ENCODE peak calls at places on chromosomes 6 and 20, in five cellular contexts. One of them, this sample, is unnamed.

GRCh38 chr20:51712501-51713212 is 55.5 kb downstream of the ATP9A start:
- DNase-seq in spleen: no peak
- DNase-seq in CD8-positive, alpha-beta T cell: no peak
- DNase-seq in AG10803: peak
- DNase-seq in nephron progenitor cell: peak
- DNase-seq in this sample: no peak

GRCh38 chr20:62845818-62846527 is 15.6 kb downstream of the TCFL5 start:
- DNase-seq in spleen: no peak
- DNase-seq in nephron progenitor cell: no peak
- DNase-seq in AG10803: peak
- DNase-seq in CD8-positive, alpha-beta T cell: no peak
- DNase-seq in this sample: no peak

GRCh38 chr6:43950731-43951062 is 176.6 kb downstream of the MRPL14 start:
- DNase-seq in nephron progenitor cell: no peak
- DNase-seq in AG10803: no peak
- DNase-seq in CD8-positive, alpha-beta T cell: no peak
- DNase-seq in spleen: no peak
- DNase-seq in this sample: no peak

GRCh38 chr20:8790442-8791074 is 278.3 kb upstream of the PLCB4 start:
- DNase-seq in CD8-positive, alpha-beta T cell: no peak
- DNase-seq in nephron progenitor cell: peak
- DNase-seq in spleen: no peak
- DNase-seq in AG10803: peak
- DNase-seq in this sample: peak

GRCh38 chr6:149213829-149214228 is 103.7 kb upstream of the TAB2 start:
- DNase-seq in AG10803: no peak
- DNase-seq in nephron progenitor cell: no peak
- DNase-seq in spleen: no peak
- DNase-seq in CD8-positive, alpha-beta T cell: no peak
- DNase-seq in this sample: no peak

GRCh38 chr6:101290346-101290745 is 103.2 kb upstream of the GRIK2 start:
- DNase-seq in CD8-positive, alpha-beta T cell: no peak
- DNase-seq in AG10803: peak
- DNase-seq in spleen: no peak
- DNase-seq in nephron progenitor cell: no peak
- DNase-seq in this sample: no peak

GRCh38 chr6:2940010-2940850 is 31.1 kb downstream of the SERPINB6 start:
- DNase-seq in CD8-positive, alpha-beta T cell: peak
- DNase-seq in spleen: peak
- DNase-seq in nephron progenitor cell: no peak
- DNase-seq in AG10803: no peak
- DNase-seq in this sample: no peak

GRCh38 chr6:154907293-154907692 is 87.8 kb upstream of the TIAM2 start:
- DNase-seq in CD8-positive, alpha-beta T cell: no peak
- DNase-seq in spleen: no peak
- DNase-seq in nephron progenitor cell: no peak
- DNase-seq in AG10803: peak
- DNase-seq in this sample: no peak

GRCh38 chr6:155770856-155771255 is 315.2 kb upstream of the NOX3 start:
- DNase-seq in AG10803: no peak
- DNase-seq in CD8-positive, alpha-beta T cell: no peak
- DNase-seq in spleen: no peak
- DNase-seq in nephron progenitor cell: no peak
- DNase-seq in this sample: no peak

GRCh38 chr6:45491048-45491447 is 113.3 kb upstream of the SUPT3H start:
- DNase-seq in spleen: no peak
- DNase-seq in AG10803: no peak
- DNase-seq in CD8-positive, alpha-beta T cell: no peak
- DNase-seq in nephron progenitor cell: no peak
- DNase-seq in this sample: no peak

GRCh38 chr6:161443868-161444267 is 170.0 kb upstream of the AGPAT4 start:
- DNase-seq in nephron progenitor cell: no peak
- DNase-seq in AG10803: peak
- DNase-seq in spleen: no peak
- DNase-seq in CD8-positive, alpha-beta T cell: no peak
- DNase-seq in this sample: no peak

GRCh38 chr6:151149788-151150187 is 90.0 kb upstream of the AKAP12 start:
- DNase-seq in CD8-positive, alpha-beta T cell: no peak
- DNase-seq in AG10803: no peak
- DNase-seq in nephron progenitor cell: no peak
- DNase-seq in spleen: no peak
- DNase-seq in this sample: no peak

GRCh38 chr6:73182021-73182607 is 43.2 kb downstream of the KHDC1L start:
- DNase-seq in AG10803: no peak
- DNase-seq in CD8-positive, alpha-beta T cell: no peak
- DNase-seq in nephron progenitor cell: no peak
- DNase-seq in spleen: no peak
- DNase-seq in this sample: no peak

GRCh38 chr20:57716202-57716601 is 6.4 kb upstream of the PMEPA1 start:
- DNase-seq in CD8-positive, alpha-beta T cell: no peak
- DNase-seq in spleen: no peak
- DNase-seq in AG10803: peak
- DNase-seq in nephron progenitor cell: no peak
- DNase-seq in this sample: no peak

GRCh38 chr6:160782228-160782627 is 80.2 kb downstream of the PLG start:
- DNase-seq in CD8-positive, alpha-beta T cell: no peak
- DNase-seq in spleen: no peak
- DNase-seq in AG10803: no peak
- DNase-seq in nephron progenitor cell: no peak
- DNase-seq in this sample: no peak

GRCh38 chr20:48965189-48965910 is 43.8 kb downstream of the ARFGEF2 start:
- DNase-seq in AG10803: peak
- DNase-seq in spleen: no peak
- DNase-seq in CD8-positive, alpha-beta T cell: no peak
- DNase-seq in nephron progenitor cell: no peak
- DNase-seq in this sample: no peak

GRCh38 chr20:38167466-38167850 is 2.4 kb upstream of the TGM2 start:
- DNase-seq in AG10803: no peak
- DNase-seq in spleen: no peak
- DNase-seq in CD8-positive, alpha-beta T cell: no peak
- DNase-seq in nephron progenitor cell: no peak
- DNase-seq in this sample: no peak

GRCh38 chr20:21510995-21511394 is 2.9 kb downstream of the NKX2-2 start:
- DNase-seq in spleen: no peak
- DNase-seq in CD8-positive, alpha-beta T cell: no peak
- DNase-seq in nephron progenitor cell: no peak
- DNase-seq in AG10803: no peak
- DNase-seq in this sample: no peak

GRCh38 chr6:17098538-17098937 is 3.3 kb upstream of the STMND1 start:
- DNase-seq in AG10803: no peak
- DNase-seq in nephron progenitor cell: no peak
- DNase-seq in spleen: no peak
- DNase-seq in CD8-positive, alpha-beta T cell: no peak
- DNase-seq in this sample: no peak

GRCh38 chr6:50025258-50025657 is 3.5 kb upstream of the DEFB110 start:
- DNase-seq in CD8-positive, alpha-beta T cell: no peak
- DNase-seq in spleen: no peak
- DNase-seq in nephron progenitor cell: no peak
- DNase-seq in AG10803: no peak
- DNase-seq in this sample: no peak

GRCh38 chr6:111894272-111894671 is 21.0 kb upstream of the FYN start:
- DNase-seq in nephron progenitor cell: no peak
- DNase-seq in AG10803: peak
- DNase-seq in spleen: no peak
- DNase-seq in CD8-positive, alpha-beta T cell: no peak
- DNase-seq in this sample: no peak

GRCh38 chr6:38846844-38847243 is 131.7 kb downstream of the DNAH8 start:
- DNase-seq in spleen: no peak
- DNase-seq in CD8-positive, alpha-beta T cell: no peak
- DNase-seq in nephron progenitor cell: no peak
- DNase-seq in AG10803: peak
- DNase-seq in this sample: no peak

GRCh38 chr6:140046030-140046632 is 671.7 kb upstream of the CITED2 start:
- DNase-seq in spleen: no peak
- DNase-seq in AG10803: no peak
- DNase-seq in CD8-positive, alpha-beta T cell: no peak
- DNase-seq in nephron progenitor cell: no peak
- DNase-seq in this sample: no peak

DNA sequence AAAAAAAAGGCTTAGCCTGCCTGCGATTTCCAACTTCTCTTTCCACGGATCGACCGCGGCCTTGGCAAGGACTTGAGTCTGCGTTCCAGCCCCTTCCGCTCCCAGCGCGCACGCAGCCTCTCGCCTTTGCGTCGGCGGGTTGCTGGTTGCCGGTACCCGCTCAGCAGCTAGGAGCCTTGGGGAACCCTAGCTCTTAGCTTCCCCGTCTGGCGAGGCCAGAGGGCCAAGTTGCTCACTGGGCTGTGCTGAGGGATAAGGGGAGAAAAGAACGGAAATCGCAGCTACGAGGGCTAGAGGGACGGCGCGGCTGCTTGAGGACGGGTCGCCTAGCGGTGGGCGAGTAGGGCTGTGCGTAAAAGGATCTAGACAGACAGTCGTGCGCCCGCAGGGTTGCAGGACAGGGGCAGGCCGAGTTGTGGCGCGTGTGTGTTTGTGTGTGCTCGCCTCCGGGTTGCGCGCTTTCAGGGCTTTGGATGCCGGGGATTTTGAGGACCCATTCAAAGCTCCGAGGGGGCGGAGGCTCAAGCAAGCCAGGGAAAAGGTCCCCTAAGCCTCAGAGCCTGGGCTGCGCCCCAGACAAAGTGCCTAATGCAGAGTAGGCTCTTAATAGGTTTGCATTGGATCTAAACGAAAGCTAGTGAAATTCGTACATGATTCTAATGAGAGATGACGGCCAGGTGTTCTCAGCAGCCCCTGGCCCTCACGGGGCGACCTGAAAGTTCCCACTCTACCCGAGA is 40.5 kb upstream of the OSTM1 start:
- DNase-seq in spleen: peak
- DNase-seq in nephron progenitor cell: peak
- DNase-seq in CD8-positive, alpha-beta T cell: no peak
- DNase-seq in AG10803: peak
- DNase-seq in this sample: peak
- TF ChIP-seq CTCF in spleen: no peak
- TF ChIP-seq CTCF in nephron progenitor cell: peak
- TF ChIP-seq CTCF in CD8-positive, alpha-beta T cell: no peak
- TF ChIP-seq CTCF in AG10803: peak
- TF ChIP-seq CTCF in this sample: peak

GRCh38 chr6:31585531-31585930 is 546 bp upstream of the LST1 start:
- DNase-seq in CD8-positive, alpha-beta T cell: no peak
- DNase-seq in AG10803: no peak
- DNase-seq in spleen: peak
- DNase-seq in nephron progenitor cell: no peak
- DNase-seq in this sample: no peak
- TF ChIP-seq CTCF in CD8-positive, alpha-beta T cell: peak
- TF ChIP-seq CTCF in AG10803: peak
- TF ChIP-seq CTCF in spleen: peak
- TF ChIP-seq CTCF in nephron progenitor cell: peak
- TF ChIP-seq CTCF in this sample: peak

GRCh38 chr6:21310736-21311135 is 282.8 kb upstream of the SOX4 start:
- DNase-seq in spleen: no peak
- DNase-seq in CD8-positive, alpha-beta T cell: no peak
- DNase-seq in nephron progenitor cell: no peak
- DNase-seq in AG10803: no peak
- DNase-seq in this sample: no peak

GRCh38 chr6:21300439-21300838 is 293.1 kb upstream of the SOX4 start:
- DNase-seq in spleen: no peak
- DNase-seq in AG10803: no peak
- DNase-seq in nephron progenitor cell: no peak
- DNase-seq in CD8-positive, alpha-beta T cell: no peak
- DNase-seq in this sample: no peak

GRCh38 chr6:21309791-21310190 is 283.8 kb upstream of the SOX4 start:
- DNase-seq in CD8-positive, alpha-beta T cell: no peak
- DNase-seq in nephron progenitor cell: peak
- DNase-seq in spleen: no peak
- DNase-seq in AG10803: no peak
- DNase-seq in this sample: no peak

GRCh38 chr6:21305827-21306469 is 287.6 kb upstream of the SOX4 start:
- DNase-seq in AG10803: peak
- DNase-seq in CD8-positive, alpha-beta T cell: no peak
- DNase-seq in spleen: no peak
- DNase-seq in nephron progenitor cell: no peak
- DNase-seq in this sample: no peak
- TF ChIP-seq CTCF in AG10803: peak
- TF ChIP-seq CTCF in CD8-positive, alpha-beta T cell: no peak
- TF ChIP-seq CTCF in spleen: no peak
- TF ChIP-seq CTCF in nephron progenitor cell: no peak
- TF ChIP-seq CTCF in this sample: no peak

GRCh38 chr20:44284032-44284431 is 27.0 kb downstream of the FITM2 start:
- DNase-seq in CD8-positive, alpha-beta T cell: no peak
- DNase-seq in nephron progenitor cell: no peak
- DNase-seq in AG10803: no peak
- DNase-seq in spleen: no peak
- DNase-seq in this sample: no peak

GRCh38 chr20:44291754-44292153 is 19.2 kb downstream of the FITM2 start:
- DNase-seq in CD8-positive, alpha-beta T cell: no peak
- DNase-seq in nephron progenitor cell: no peak
- DNase-seq in AG10803: no peak
- DNase-seq in spleen: no peak
- DNase-seq in this sample: no peak

GRCh38 chr20:44287272-44288097 is 23.5 kb downstream of the FITM2 start:
- DNase-seq in nephron progenitor cell: no peak
- DNase-seq in spleen: no peak
- DNase-seq in CD8-positive, alpha-beta T cell: no peak
- DNase-seq in AG10803: no peak
- DNase-seq in this sample: no peak

GRCh38 chr20:44288252-44288651 is 22.8 kb downstream of the FITM2 start:
- DNase-seq in spleen: no peak
- DNase-seq in nephron progenitor cell: no peak
- DNase-seq in CD8-positive, alpha-beta T cell: no peak
- DNase-seq in AG10803: no peak
- DNase-seq in this sample: no peak
- TF ChIP-seq CTCF in spleen: no peak
- TF ChIP-seq CTCF in nephron progenitor cell: no peak
- TF ChIP-seq CTCF in CD8-positive, alpha-beta T cell: no peak
- TF ChIP-seq CTCF in AG10803: no peak
- TF ChIP-seq CTCF in this sample: no peak

GRCh38 chr20:59665656-59666555 is 61.6 kb downstream of the PHACTR3 start:
- DNase-seq in CD8-positive, alpha-beta T cell: no peak
- DNase-seq in spleen: no peak
- DNase-seq in AG10803: no peak
- DNase-seq in nephron progenitor cell: no peak
- DNase-seq in this sample: no peak
- TF ChIP-seq CTCF in CD8-positive, alpha-beta T cell: no peak
- TF ChIP-seq CTCF in spleen: no peak
- TF ChIP-seq CTCF in AG10803: no peak
- TF ChIP-seq CTCF in nephron progenitor cell: no peak
- TF ChIP-seq CTCF in this sample: no peak

GRCh38 chr6:143529095-143529494 is 17.6 kb upstream of the FUCA2 start:
- DNase-seq in AG10803: peak
- DNase-seq in CD8-positive, alpha-beta T cell: no peak
- DNase-seq in spleen: no peak
- DNase-seq in nephron progenitor cell: no peak
- DNase-seq in this sample: no peak
- TF ChIP-seq CTCF in AG10803: peak
- TF ChIP-seq CTCF in CD8-positive, alpha-beta T cell: no peak
- TF ChIP-seq CTCF in spleen: no peak
- TF ChIP-seq CTCF in nephron progenitor cell: no peak
- TF ChIP-seq CTCF in this sample: peak

This sample was measured in progenitor cell of endocrine pancreas.